ENCODE peak calls at places on chromosomes 11 and 22, in five cellular contexts. M, F, L, A and P are unnamed samples.

GRCh38 chr22:48157676-48158075 is 1395.2 kb downstream of the TBC1D22A start:
- DNase-seq in M (no peak), F (no peak), A (no peak), L (no peak), P (no peak)

GRCh38 chr22:37117092-37117491 is 7.6 kb upstream of the TMPRSS6 start:
- DNase-seq in M (no peak), A (no peak), L (no peak), F (no peak), P (no peak)

GRCh38 chr11:102452461-102453285 is at the start of gene TMEM123:
- DNase-seq in F (peak; percentile 89), L (peak; percentile 92), M (peak; percentile 91), A (peak; percentile 89), P (peak; percentile 56)

GRCh38 chr11:106224172-106224571 is 146.7 kb downstream of the AASDHPPT start:
- DNase-seq in M (no peak), A (no peak), L (no peak), F (no peak), P (no peak)

GRCh38 chr22:29339381-29340235 is 24.1 kb upstream of the RASL10A start:
- DNase-seq in A (no peak), L (no peak), M (no peak), F (no peak), P (no peak)

GRCh38 chr11:86459682-86460460 is 85.2 kb downstream of the CCDC81 start:
- DNase-seq in M (peak; percentile 52), L (no peak), F (no peak), A (peak; percentile 87), P (no peak)

GRCh38 chr22:16936625-16937024 is 71.4 kb downstream of the GAB4 start:
- DNase-seq in L (no peak), M (no peak), A (no peak), F (no peak), P (no peak)

GRCh38 chr22:22799561-22799960 is 88.1 kb upstream of the IGLL5 start:
- DNase-seq in F (no peak), M (no peak), A (no peak), L (no peak), P (no peak)

GRCh38 chr22:21791635-21792625 is 56.3 kb upstream of the YPEL1 start:
- DNase-seq in A (no peak), L (peak; percentile 59), F (no peak), M (no peak), P (no peak)

GRCh38 chr11:1928038-1928890 is 8.8 kb downstream of the TNNT3 start:
- DNase-seq in L (no peak), M (peak; percentile 12), F (no peak), A (peak; percentile 76), P (no peak)

GRCh38 chr11:1918436-1919315 is 827 bp upstream of the TNNT3 start:
- DNase-seq in L (no peak), A (no peak), F (no peak), M (peak; percentile 28), P (no peak)

GRCh38 chr11:9276571-9276970 is 11.4 kb upstream of the DENND5A start:
- DNase-seq in L (no peak), M (no peak), F (no peak), A (no peak), P (no peak)

GRCh38 chr11:5362017-5362625 is 10.8 kb downstream of the OR51B6 start:
- DNase-seq in F (no peak), A (no peak), M (no peak), L (no peak), P (no peak)

GRCh38 chr11:117911694-117912093 is 17.5 kb downstream of the TMPRSS13 start:
- DNase-seq in L (no peak), A (peak; percentile 27), M (no peak), F (peak; percentile 30), P (no peak)

GRCh38 chr22:30301995-30302809 is 12.9 kb upstream of the CASTOR1 start:
- DNase-seq in F (no peak), A (no peak), L (no peak), M (no peak), P (no peak)

GRCh38 chr11:7252683-7253213 is 1.0 kb downstream of the SYT9 start:
- DNase-seq in F (peak; percentile 56), M (peak; percentile 37), L (peak; percentile 2), A (peak; percentile 82), P (no peak)

GRCh38 chr22:46003271-46004091 is 26.5 kb upstream of the WNT7B start:
- DNase-seq in L (no peak), A (peak; percentile 62), M (no peak), F (no peak), P (no peak)